ENCODE peak calls at places on chromosomes 5 and 9, in six cellular contexts. W is AG08395; I is cardiac fibroblast; Z is T1000; K is NCI-H524 treated with DMSO at 0.1 percent for 48 hours; T is activated CD4-positive, CD25-positive, alpha-beta regulatory T cell treated with anti-CD3 and anti-CD28 coated beads, Interleukin-2, amount 50 U/mL, for 72 hours. N is an unnamed sample.

GRCh38 chr5:62346727-62347126 is 40.7 kb downstream of the KIF2A start:
- DNase-seq in I (no peak), W (no peak), K (no peak), Z (no peak), T (no peak), N (no peak)

GRCh38 chr9:12784461-12785250 is 9.8 kb downstream of the LURAP1L start:
- DNase-seq in K (no peak), Z (peak), T (no peak), W (peak), I (peak), N (no peak)

GRCh38 chr5:35776757-35777156 is 79.9 kb upstream of the IL7R start:
- DNase-seq in I (no peak), T (no peak), K (no peak), Z (no peak), W (no peak), N (no peak)

GRCh38 chr5:122924203-122924602 is 78.8 kb downstream of the SNX24 start:
- DNase-seq in I (peak), T (no peak), K (no peak), Z (no peak), W (no peak), N (no peak)

GRCh38 chr9:97598461-97599288 is 34.5 kb downstream of the TSTD2 start:
- DNase-seq in T (peak), I (peak), W (peak), K (peak), Z (peak), N (peak)

GRCh38 chr9:33344145-33344544 is 53.8 kb downstream of the NFX1 start:
- DNase-seq in W (no peak), Z (no peak), I (no peak), K (no peak), T (no peak), N (no peak)

GRCh38 chr9:110578896-110579752 is at the start of gene SVEP1:
- DNase-seq in Z (peak), K (no peak), I (peak), T (no peak), W (peak), N (no peak)

GRCh38 chr5:132528866-132529634 is 14.3 kb downstream of the IL5 start:
- DNase-seq in K (no peak), I (no peak), Z (no peak), T (no peak), W (no peak), N (no peak)

GRCh38 chr5:138461343-138462125 is 3.7 kb upstream of the EGR1 start:
- DNase-seq in I (peak), T (no peak), K (no peak), Z (peak), W (peak), N (no peak)

GRCh38 chr5:139141841-139142240 is 56.3 kb downstream of the SIL1 start:
- DNase-seq in K (no peak), Z (no peak), W (no peak), T (no peak), I (peak), N (no peak)

GRCh38 chr9:93813221-93813620 is 141.9 kb downstream of the BARX1 start:
- DNase-seq in K (no peak), W (no peak), Z (no peak), I (no peak), T (no peak), N (no peak)